ENCODE peak calls at places on chromosomes 12 and 14, in four cellular contexts. V is A549, W is uterus, L is posterior cingulate gyrus. X is an unnamed sample.

GRCh38 chr12:29609431-29610215 is 112.1 kb upstream of the OVCH1 start:
- DNase-seq in V (no peak), W (no peak), L (no peak), X (no peak)

GRCh38 chr14:94171208-94171607 is 2.9 kb upstream of the PPP4R4 start:
- DNase-seq in V (no peak), W (no peak), L (no peak), X (no peak)

GRCh38 chr12:62482769-62483168 is 16.1 kb downstream of the MON2 start:
- DNase-seq in V (no peak), W (no peak), L (no peak), X (no peak)

GRCh38 chr12:47383942-47384341 is 304.2 kb upstream of the AMIGO2 start:
- DNase-seq in V (no peak), W (no peak), L (no peak), X (no peak)

GRCh38 chr12:108567974-108568652 is 5.7 kb downstream of the ISCU start:
- DNase-seq in V (no peak), W (no peak), L (no peak), X (no peak)

GRCh38 chr12:105967038-105967776 is 171.5 kb downstream of the NUAK1 start:
- DNase-seq in V (no peak), W (no peak), L (no peak), X (no peak)

GRCh38 chr12:105480162-105480561 is 149.7 kb downstream of the C12orf75 start:
- DNase-seq in V (no peak), W (no peak), L (no peak), X (no peak)

GRCh38 chr12:51773145-51773869 is 75.2 kb downstream of the FIGNL2 start:
- DNase-seq in V (no peak), W (no peak), L (no peak), X (no peak)

GRCh38 chr12:69619050-69619449 is 8.3 kb upstream of the LRRC10 start:
- DNase-seq in V (no peak), W (no peak), L (no peak), X (no peak)

GRCh38 chr12:10959777-10960176 is 20.7 kb upstream of the TAS2R14 start:
- DNase-seq in V (no peak), W (no peak), L (no peak), X (no peak)

GRCh38 chr12:5138256-5138655 is 94.6 kb downstream of the KCNA5 start:
- DNase-seq in V (no peak), W (no peak), L (no peak), X (no peak)

GRCh38 chr12:114412825-114413749 is 7.1 kb upstream of the TBX5 start:
- DNase-seq in V (no peak), W (no peak), L (no peak), X (no peak)